ENCODE peak calls at places on chromosomes 6 and 20, in four cellular contexts. F is GM12878, V is K562, H is GM12891. I is an unnamed sample.
A peak's percentile ranks its signal among the peaks of the same experiment; 100 is the strongest.

GRCh38 chr20:63357921-63358905 is 2.9 kb downstream of the CHRNA4 start:
- DNase-seq in F (no peak), V (no peak), H (no peak), I (no peak)

GRCh38 chr6:132530293-132530974 is 7.6 kb upstream of the TAAR9 start:
- DNase-seq in F (peak; percentile 21), V (peak; percentile 57), H (no peak), I (no peak)

GRCh38 chr6:2770171-2770570 is 5.0 kb downstream of the WRNIP1 start:
- DNase-seq in F (no peak), V (peak; percentile 69), H (no peak), I (no peak)

GRCh38 chr6:17962436-17963031 is 24.9 kb downstream of the KIF13A start:
- DNase-seq in F (no peak), V (peak; percentile 96), H (no peak), I (no peak)

GRCh38 chr20:9460518-9460917 is 53.9 kb upstream of the LAMP5 start:
- DNase-seq in F (no peak), V (no peak), H (no peak), I (no peak)

GRCh38 chr20:37354210-37355195 is 8.6 kb downstream of the SRC start:
- DNase-seq in F (no peak), V (no peak), H (no peak), I (no peak)

GRCh38 chr6:145028144-145028818 is 707.0 kb downstream of the EPM2A start:
- DNase-seq in F (no peak), V (no peak), H (no peak), I (no peak)

GRCh38 chr6:138129190-138129589 is 22.0 kb upstream of the PERP start:
- DNase-seq in F (no peak), V (no peak), H (no peak), I (no peak)

GRCh38 chr6:79137671-79138070 is 59.6 kb upstream of the PHIP start:
- DNase-seq in F (no peak), V (no peak), H (no peak), I (no peak)

GRCh38 chr6:2940010-2940850 is 31.1 kb downstream of the SERPINB6 start:
- DNase-seq in F (peak; percentile 99), V (no peak), H (peak; percentile 51), I (peak; percentile 57)

GRCh38 chr6:35733633-35734032 is 3.2 kb upstream of the ARMC12 start:
- DNase-seq in F (no peak), V (no peak), H (no peak), I (no peak)

GRCh38 chr6:26507658-26508057 is 7.6 kb downstream of the BTN1A1 start:
- DNase-seq in F (no peak), V (no peak), H (no peak), I (no peak)
- TF ChIP-seq POLR2A in F (no peak), V (no peak), H (no peak), I (no peak)

DNA sequence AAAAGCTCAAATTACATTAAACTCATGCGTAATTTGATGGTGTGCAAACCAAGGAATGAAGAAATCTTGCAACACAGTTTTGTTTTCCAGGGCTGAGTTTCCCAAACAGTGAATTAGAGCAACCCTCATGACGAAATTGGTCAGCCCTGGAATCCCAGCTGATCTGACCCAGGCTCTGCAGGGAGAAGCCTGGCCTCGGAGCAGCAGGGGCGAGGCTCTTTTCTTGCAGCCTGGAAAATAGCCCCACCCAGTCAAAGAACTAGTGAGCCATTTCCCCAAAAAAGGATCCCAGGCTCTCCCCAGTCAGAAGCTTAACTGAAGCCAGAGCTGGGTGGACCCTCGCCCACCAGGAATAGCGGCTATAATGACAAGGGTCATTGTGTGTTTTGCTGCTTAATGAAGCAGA is 107.3 kb upstream of the SNX9 start:
- DNase-seq in F (no peak), V (no peak), H (no peak), I (no peak)
- TF ChIP-seq TAF1 in F (no peak), V (no peak), H (no peak), I (no peak)

DNA sequence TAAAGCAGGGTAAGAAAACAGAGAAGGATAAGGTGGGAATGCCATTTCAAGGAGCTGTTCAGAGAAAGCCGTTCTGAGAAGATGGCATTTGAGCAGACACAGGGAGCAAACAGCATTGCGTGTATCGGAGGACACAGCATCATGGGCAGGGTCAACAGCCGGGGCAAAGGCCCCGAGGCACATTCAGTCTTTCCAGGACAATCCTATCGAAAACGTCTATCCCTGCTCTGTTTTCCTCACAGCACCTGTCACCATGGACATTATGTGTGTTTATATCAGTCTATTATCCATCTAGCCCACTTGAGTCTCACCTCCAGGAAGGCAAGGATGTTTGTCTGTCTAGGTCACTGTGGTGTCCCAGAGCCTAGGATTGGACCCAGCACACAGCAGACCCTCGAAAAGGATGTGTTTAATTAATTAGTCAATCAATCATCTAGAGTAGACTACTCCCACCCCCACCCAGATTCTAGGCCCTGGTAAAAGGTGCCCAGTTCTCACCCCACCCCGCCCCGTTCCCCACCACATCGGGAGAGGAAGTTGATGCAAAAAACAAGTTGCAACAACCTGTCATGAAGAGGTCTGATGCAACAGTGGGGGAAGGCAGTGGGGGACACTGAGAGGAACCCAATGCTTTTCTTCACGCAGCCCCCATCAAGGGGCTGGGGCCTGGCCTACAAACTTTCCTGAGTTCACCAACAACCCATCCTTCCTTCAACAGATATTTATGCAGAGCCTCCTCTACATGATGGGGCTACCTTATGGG is 66.6 kb downstream of the PREX1 start:
- DNase-seq in F (no peak), V (no peak), H (no peak), I (no peak)
- TF ChIP-seq POLR2AphosphoS5 in F (no peak), V (no peak), H (no peak), I (no peak)

DNA sequence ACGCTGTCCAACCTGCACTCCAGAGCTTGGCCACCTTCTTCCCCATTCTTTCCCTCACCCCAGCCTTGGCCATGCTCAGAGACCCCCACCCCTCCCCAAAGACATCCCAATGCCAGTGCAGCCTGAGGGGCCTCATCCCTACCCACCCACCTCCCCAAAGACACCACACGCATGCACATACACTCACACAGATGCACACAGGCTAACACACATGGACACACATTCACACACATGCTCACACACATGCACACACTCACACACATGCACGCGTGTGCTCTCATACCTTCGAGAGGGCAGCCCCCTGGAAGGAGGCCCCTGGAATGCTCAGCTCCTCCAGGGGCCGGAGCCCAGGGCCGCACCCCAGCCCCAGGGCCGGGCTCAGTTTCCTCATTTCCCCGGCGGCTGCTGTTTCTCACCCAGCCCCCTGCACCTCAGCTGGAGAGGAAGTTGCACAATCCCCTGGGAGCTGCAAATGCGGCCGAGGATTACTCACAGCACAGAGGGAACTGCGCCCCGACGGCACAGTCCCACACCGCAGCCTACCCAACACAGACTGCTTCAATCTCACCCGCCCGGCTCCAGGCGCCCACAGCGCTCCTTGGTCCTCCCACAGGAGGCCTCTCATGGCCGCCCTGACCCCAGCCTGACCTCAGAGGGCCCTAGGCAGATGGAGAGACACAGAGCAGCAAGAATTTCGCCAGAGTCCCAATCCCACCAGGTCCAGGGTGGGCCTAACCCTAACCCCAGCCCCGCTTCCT is 12.1 kb downstream of the TFEB start:
- DNase-seq in F (no peak), V (peak; percentile 48), H (peak; percentile 84), I (peak; percentile 90)
- TF ChIP-seq POLR2A in F (peak; percentile 90), V (no peak), H (peak; percentile 74), I (peak; percentile 88)

GRCh38 chr6:167550936-167551633 is 226.2 kb downstream of the TTLL2 start:
- DNase-seq in F (no peak), V (no peak), H (no peak), I (no peak)
- TF ChIP-seq TAF1 in F (no peak), V (no peak), H (no peak), I (no peak)

DNA sequence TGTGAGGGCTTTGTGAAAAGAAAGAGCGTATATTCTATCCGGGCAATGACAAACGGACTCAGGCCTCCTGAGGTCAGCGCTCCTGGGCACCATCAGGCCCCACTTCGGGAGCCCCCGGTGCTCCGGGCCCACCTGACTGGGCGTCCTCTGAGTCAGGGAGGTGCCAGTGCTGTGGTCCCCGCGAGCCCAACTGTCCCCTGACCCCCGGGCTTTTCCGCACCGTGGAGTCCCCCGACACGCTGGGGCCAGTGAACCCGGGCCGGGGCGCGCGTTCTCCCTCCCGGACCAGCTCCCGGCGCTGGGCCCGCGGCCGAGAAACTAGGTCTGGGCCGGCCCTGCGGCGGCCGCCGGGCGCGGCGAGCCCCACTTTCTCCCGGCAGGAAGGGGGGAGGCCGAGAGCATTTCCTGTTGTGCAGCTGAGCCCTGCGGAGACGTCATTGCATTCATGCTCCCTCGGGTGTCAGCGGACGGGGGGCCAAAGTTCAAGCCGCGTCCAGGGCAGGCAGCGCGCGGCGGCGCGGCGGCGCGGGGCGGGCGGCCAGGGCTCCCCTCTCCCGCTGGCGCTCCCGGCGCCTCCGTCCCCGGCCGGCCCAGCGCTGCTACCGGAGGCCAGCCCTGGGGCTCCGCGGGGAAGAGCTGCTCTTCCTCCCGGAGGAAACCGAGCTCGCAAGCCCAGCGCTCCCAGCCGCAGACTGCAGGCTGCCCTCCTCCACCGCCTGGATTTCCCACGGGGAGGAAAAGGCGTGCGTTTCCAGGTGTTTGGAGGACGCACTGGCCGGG is 18.3 kb downstream of the HIVEP2 start:
- DNase-seq in F (no peak), V (peak; percentile 22), H (peak; percentile 64), I (peak; percentile 70)
- TF ChIP-seq POLR2AphosphoS5 in F (peak; percentile 83), V (no peak), H (peak; percentile 68), I (peak; percentile 75)

GRCh38 chr20:1437222-1437904 is 29.3 kb downstream of the NSFL1C start:
- DNase-seq in F (peak; percentile 40), V (peak; percentile 56), H (peak; percentile 29), I (peak; percentile 20)
- TF ChIP-seq POLR2A in F (no peak), V (no peak), H (no peak), I (no peak)

GRCh38 chr20:34916774-34917354 is 38.7 kb downstream of the GSS start:
- DNase-seq in F (no peak), V (no peak), H (no peak), I (no peak)

GRCh38 chr20:34922654-34923381 is 32.8 kb downstream of the GSS start:
- DNase-seq in F (no peak), V (no peak), H (no peak), I (no peak)

GRCh38 chr20:34921436-34921835 is 34.2 kb downstream of the GSS start:
- DNase-seq in F (no peak), V (no peak), H (no peak), I (no peak)

GRCh38 chr20:34923414-34923813 is 32.2 kb downstream of the GSS start:
- DNase-seq in F (no peak), V (no peak), H (no peak), I (no peak)

GRCh38 chr20:34920055-34920454 is 35.6 kb downstream of the GSS start:
- DNase-seq in F (no peak), V (no peak), H (no peak), I (no peak)
- TF ChIP-seq TAF1 in F (no peak), V (no peak), H (no peak), I (no peak)

I was measured in GM12892.